ENCODE peak calls at places on chromosomes 1 and 21, in four cellular contexts. C is H9, I is IMR-90, O is H1. A is an unnamed sample.

GRCh38 chr1:30697571-30697970 is 25.8 kb downstream of the MATN1 start:
- DNase-seq in C (no peak), I (no peak), O (no peak), A (no peak)

GRCh38 chr1:17148950-17149608 is 29.8 kb upstream of the PADI2 start:
- DNase-seq in C (no peak), I (no peak), O (no peak), A (no peak)

GRCh38 chr1:248894837-248895236 is 11.2 kb upstream of the PGBD2 start:
- DNase-seq in C (no peak), I (no peak), O (no peak), A (no peak)

GRCh38 chr1:243490147-243490546 is 234.3 kb downstream of the SDCCAG8 start:
- DNase-seq in C (no peak), I (no peak), O (no peak), A (no peak)

GRCh38 chr1:150528196-150528595 is 12.6 kb downstream of the FALEC start:
- DNase-seq in C (no peak), I (peak), O (no peak), A (no peak)

GRCh38 chr1:226586650-226587443 is 38.3 kb downstream of the STUM start:
- DNase-seq in C (no peak), I (no peak), O (no peak), A (no peak)

GRCh38 chr21:44990921-44991320 is 51.1 kb downstream of the SLX9 start:
- DNase-seq in C (no peak), I (no peak), O (no peak), A (no peak)

GRCh38 chr21:42125571-42126544 is 54.7 kb downstream of the UMODL1 start:
- DNase-seq in C (peak), I (peak), O (no peak), A (peak)

GRCh38 chr1:62508187-62508758 is 71.4 kb downstream of the USP1 start:
- DNase-seq in C (no peak), I (peak), O (no peak), A (peak)

GRCh38 chr1:219041819-219042218 is 131.9 kb upstream of the LYPLAL1 start:
- DNase-seq in C (no peak), I (peak), O (no peak), A (no peak)

GRCh38 chr1:55580845-55581332 is 365.7 kb upstream of the USP24 start:
- DNase-seq in C (no peak), I (peak), O (no peak), A (peak)

GRCh38 chr1:107829083-107829771 is 135.8 kb downstream of the VAV3 start:
- DNase-seq in C (no peak), I (no peak), O (no peak), A (no peak)

DNA sequence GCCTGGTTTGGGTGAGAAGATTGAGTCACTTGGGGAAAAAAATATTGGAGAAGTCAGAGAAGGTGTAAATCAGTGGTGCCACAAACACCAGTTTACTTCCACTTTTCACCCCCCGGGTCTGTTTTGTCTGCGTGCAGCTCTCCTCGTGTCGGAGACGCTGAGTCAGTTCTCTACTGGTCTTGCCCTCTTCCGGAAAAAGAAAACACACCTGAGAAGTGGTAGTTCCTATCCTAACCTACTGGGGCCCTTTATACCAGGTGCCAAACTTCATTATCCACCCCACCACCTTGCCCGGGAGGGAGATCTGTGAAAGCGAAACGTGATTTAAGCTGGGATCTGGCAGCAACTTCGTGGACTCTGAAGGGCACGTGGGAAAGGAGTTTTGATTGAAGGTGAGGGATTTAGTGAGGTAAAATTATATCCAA is 855 bp upstream of the IVNS1ABP start:
- DNase-seq in C (peak), I (no peak), O (no peak), A (peak)
- H3K9ac ChIP-seq in C (peak), I (peak), O (peak), A (peak)

GRCh38 chr1:7395251-7395650 is 375.8 kb upstream of the VAMP3 start:
- DNase-seq in C (no peak), I (no peak), O (no peak), A (no peak)
- H4K5ac ChIP-seq in C (no peak), I (no peak), O (no peak), A (no peak)

DNA sequence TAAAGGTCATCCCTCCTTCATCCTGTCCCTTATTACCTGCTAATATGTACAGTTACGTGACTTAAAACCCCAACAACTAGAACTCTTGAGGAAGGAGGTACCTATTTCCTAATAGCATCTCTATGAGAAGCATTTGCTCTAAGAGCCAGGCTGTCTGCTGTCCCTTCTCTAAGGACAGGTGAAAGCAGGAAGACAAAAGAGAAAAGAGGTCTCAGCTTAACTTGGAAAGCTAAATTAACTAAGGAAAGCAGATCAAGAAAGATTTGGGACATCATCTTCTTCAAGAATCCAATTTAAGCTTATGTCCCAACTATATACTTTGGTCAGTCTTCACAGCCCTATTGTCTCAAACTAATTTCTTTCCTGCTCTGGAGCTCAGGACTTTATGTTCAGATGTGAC is 2.9 kb downstream of the EGLN1 start:
- DNase-seq in C (no peak), I (no peak), O (no peak), A (no peak)
- H3K9ac ChIP-seq in C (no peak), I (peak), O (no peak), A (no peak)

GRCh38 chr21:30567617-30568016 is 6.5 kb upstream of the KRTAP19-7 start:
- DNase-seq in C (no peak), I (no peak), O (no peak), A (no peak)
- H4K5ac ChIP-seq in C (no peak), I (no peak), O (no peak), A (no peak)

GRCh38 chr1:87149166-87150065 is 179.3 kb upstream of the LMO4 start:
- DNase-seq in C (peak), I (peak), O (peak), A (peak)
- H3K9ac ChIP-seq in C (no peak), I (no peak), O (no peak), A (no peak)

GRCh38 chr1:174949645-174950044 is 50.1 kb upstream of the CACYBP start:
- DNase-seq in C (no peak), I (no peak), O (no peak), A (no peak)

GRCh38 chr1:174942547-174943255 is 57.0 kb upstream of the CACYBP start:
- DNase-seq in C (no peak), I (no peak), O (no peak), A (no peak)

GRCh38 chr1:174949061-174949460 is 50.7 kb upstream of the CACYBP start:
- DNase-seq in C (no peak), I (no peak), O (no peak), A (no peak)

GRCh38 chr1:174940776-174941175 is 59.0 kb upstream of the CACYBP start:
- DNase-seq in C (no peak), I (no peak), O (no peak), A (no peak)

DNA sequence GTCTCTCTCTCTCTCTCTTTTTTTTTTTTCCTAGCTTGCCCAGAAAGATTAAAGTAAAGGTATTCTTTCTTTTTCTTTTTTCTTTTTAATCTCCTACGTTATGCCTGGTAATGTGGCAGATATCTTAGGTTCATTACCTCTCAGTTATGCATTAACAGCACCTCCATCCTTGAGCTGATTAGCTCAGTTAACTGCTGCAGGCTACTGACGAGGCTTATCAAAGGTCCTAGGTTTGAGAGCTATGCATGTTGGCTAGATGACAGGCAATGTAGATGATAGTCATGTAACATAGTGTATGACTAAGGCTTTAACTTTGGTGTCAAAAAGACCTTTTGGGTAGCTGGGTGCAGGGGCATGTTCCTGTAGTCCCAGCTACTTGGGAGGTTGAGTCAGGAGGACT is 53.7 kb upstream of the CACYBP start:
- DNase-seq in C (no peak), I (no peak), O (no peak), A (peak)
- H4K5ac ChIP-seq in C (no peak), I (no peak), O (no peak), A (no peak)

A was measured in mesendoderm.